ENCODE peak calls at places on chromosomes 12 and 14, in ten cellular contexts. L, E, H, D, B, V, U, F, A and Z are unnamed samples.
A peak's percentile ranks its signal among the peaks of the same experiment; 100 is the strongest.

GRCh38 chr14:74038015-74038859 is 19.1 kb downstream of the BBOF1 start:
- DNase-seq in L (peak; percentile 20), E (peak; percentile 39), H (peak; percentile 76), D (no peak), B (no peak), V (no peak), U (no peak), F (no peak), A (peak; percentile 84), Z (no peak)

GRCh38 chr12:97940629-97941028 is 478.0 kb downstream of the RMST start:
- DNase-seq in L (no peak), E (no peak), H (no peak), D (no peak), B (no peak), V (no peak), U (no peak), F (no peak), A (no peak), Z (no peak)

GRCh38 chr12:126210448-126210847 is 1145.2 kb downstream of the AACS start:
- DNase-seq in L (no peak), E (no peak), H (no peak), D (no peak), B (no peak), V (no peak), U (no peak), F (no peak), A (no peak), Z (no peak)

GRCh38 chr12:115337693-115338543 is 653.9 kb upstream of the TBX3 start:
- DNase-seq in L (peak; percentile 52), E (peak; percentile 88), H (peak; percentile 93), D (no peak), B (peak; percentile 71), V (no peak), U (peak; percentile 39), F (peak; percentile 83), A (peak; percentile 93), Z (no peak)

GRCh38 chr14:57302883-57303282 is 34.1 kb downstream of the AP5M1 start:
- DNase-seq in L (no peak), E (no peak), H (no peak), D (no peak), B (no peak), V (no peak), U (no peak), F (no peak), A (no peak), Z (no peak)

GRCh38 chr12:109766251-109766778 is 52.7 kb downstream of the FAM222A start:
- DNase-seq in L (no peak), E (no peak), H (no peak), D (peak; percentile 9), B (peak; percentile 28), V (peak; percentile 69), U (no peak), F (no peak), A (no peak), Z (no peak)

GRCh38 chr12:62711626-62712305 is 223.2 kb downstream of the PPM1H start:
- DNase-seq in L (no peak), E (no peak), H (no peak), D (no peak), B (no peak), V (no peak), U (no peak), F (no peak), A (no peak), Z (no peak)

GRCh38 chr12:43637116-43637515 is 85.1 kb upstream of the ADAMTS20 start:
- DNase-seq in L (no peak), E (no peak), H (no peak), D (no peak), B (no peak), V (no peak), U (no peak), F (no peak), A (no peak), Z (no peak)

GRCh38 chr14:49492151-49492550 is 94.0 kb downstream of the RPS29 start:
- DNase-seq in L (no peak), E (no peak), H (no peak), D (no peak), B (no peak), V (no peak), U (no peak), F (no peak), A (peak; percentile 38), Z (no peak)

GRCh38 chr12:114481200-114481535 is 75.2 kb upstream of the TBX5 start:
- DNase-seq in L (no peak), E (no peak), H (no peak), D (no peak), B (no peak), V (no peak), U (no peak), F (no peak), A (no peak), Z (no peak)

GRCh38 chr12:4024701-4025419 is 151.7 kb upstream of the PARP11 start:
- DNase-seq in L (no peak), E (no peak), H (no peak), D (no peak), B (no peak), V (no peak), U (no peak), F (no peak), A (no peak), Z (no peak)

GRCh38 chr14:55581011-55581806 is 1.2 kb downstream of the KTN1 start:
- DNase-seq in L (no peak), E (no peak), H (peak; percentile 37), D (peak; percentile 19), B (peak; percentile 69), V (no peak), U (no peak), F (no peak), A (peak; percentile 65), Z (peak; percentile 74)

GRCh38 chr12:50924439-50925341 is 27.7 kb upstream of the HIGD1C start:
- DNase-seq in L (peak; percentile 99), E (peak; percentile 80), H (peak; percentile 99), D (peak; percentile 37), B (peak; percentile 94), V (peak; percentile 96), U (peak; percentile 34), F (peak; percentile 71), A (peak; percentile 78), Z (peak; percentile 95)

GRCh38 chr14:51335521-51335920 is 95.5 kb downstream of the TMX1 start:
- DNase-seq in L (peak; percentile 50), E (no peak), H (no peak), D (no peak), B (peak; percentile 75), V (peak; percentile 83), U (no peak), F (no peak), A (no peak), Z (peak; percentile 86)

GRCh38 chr12:116878567-116879508 is 2.4 kb downstream of the HRK start:
- DNase-seq in L (no peak), E (no peak), H (peak; percentile 19), D (no peak), B (no peak), V (no peak), U (no peak), F (no peak), A (peak; percentile 50), Z (no peak)

GRCh38 chr12:98185606-98186005 is 329.8 kb upstream of the TMPO start:
- DNase-seq in L (no peak), E (peak; percentile 2), H (no peak), D (no peak), B (no peak), V (no peak), U (no peak), F (no peak), A (no peak), Z (no peak)

GRCh38 chr14:99516156-99517045 is 35.2 kb downstream of the CCNK start:
- DNase-seq in L (no peak), E (no peak), H (no peak), D (peak; percentile 8), B (peak; percentile 39), V (peak; percentile 70), U (no peak), F (no peak), A (no peak), Z (no peak)

GRCh38 chr14:89407856-89408255 is 9.2 kb downstream of the FOXN3 start:
- DNase-seq in L (no peak), E (peak; percentile 50), H (peak; percentile 23), D (no peak), B (no peak), V (no peak), U (no peak), F (no peak), A (no peak), Z (no peak)
- H3K27ac ChIP-seq in L (no peak overlapping the region), E (peak overlapping the region; percentile 29), H (no peak overlapping the region), D (no peak overlapping the region), B (peak overlapping the region; percentile 72), V (peak overlapping the region; percentile 89), U (no peak overlapping the region), F (no peak overlapping the region), A (no peak overlapping the region), Z (no peak overlapping the region)

GRCh38 chr12:52214421-52214802 is 18.6 kb upstream of the KRT7 start:
- DNase-seq in L (no peak), E (no peak), H (no peak), D (no peak), B (no peak), V (no peak), U (no peak), F (no peak), A (peak; percentile 63), Z (no peak)
- TF ChIP-seq CTCF in L (no peak), E (peak; percentile 70), H (no peak), D (peak; percentile 21), B (no peak), V (no peak), U (peak; percentile 31), F (no peak), A (peak; percentile 19), Z (peak; percentile 15)

GRCh38 chr14:91935621-91936020 is 11.9 kb downstream of the FBLN5 start:
- DNase-seq in L (no peak), E (no peak), H (no peak), D (no peak), B (no peak), V (no peak), U (no peak), F (no peak), A (no peak), Z (no peak)
- H3K27ac ChIP-seq in L (peak overlapping the region; percentile 32), E (no peak overlapping the region), H (no peak overlapping the region), D (no peak overlapping the region), B (no peak overlapping the region), V (no peak overlapping the region), U (no peak overlapping the region), F (no peak overlapping the region), A (no peak overlapping the region), Z (no peak overlapping the region)

DNA sequence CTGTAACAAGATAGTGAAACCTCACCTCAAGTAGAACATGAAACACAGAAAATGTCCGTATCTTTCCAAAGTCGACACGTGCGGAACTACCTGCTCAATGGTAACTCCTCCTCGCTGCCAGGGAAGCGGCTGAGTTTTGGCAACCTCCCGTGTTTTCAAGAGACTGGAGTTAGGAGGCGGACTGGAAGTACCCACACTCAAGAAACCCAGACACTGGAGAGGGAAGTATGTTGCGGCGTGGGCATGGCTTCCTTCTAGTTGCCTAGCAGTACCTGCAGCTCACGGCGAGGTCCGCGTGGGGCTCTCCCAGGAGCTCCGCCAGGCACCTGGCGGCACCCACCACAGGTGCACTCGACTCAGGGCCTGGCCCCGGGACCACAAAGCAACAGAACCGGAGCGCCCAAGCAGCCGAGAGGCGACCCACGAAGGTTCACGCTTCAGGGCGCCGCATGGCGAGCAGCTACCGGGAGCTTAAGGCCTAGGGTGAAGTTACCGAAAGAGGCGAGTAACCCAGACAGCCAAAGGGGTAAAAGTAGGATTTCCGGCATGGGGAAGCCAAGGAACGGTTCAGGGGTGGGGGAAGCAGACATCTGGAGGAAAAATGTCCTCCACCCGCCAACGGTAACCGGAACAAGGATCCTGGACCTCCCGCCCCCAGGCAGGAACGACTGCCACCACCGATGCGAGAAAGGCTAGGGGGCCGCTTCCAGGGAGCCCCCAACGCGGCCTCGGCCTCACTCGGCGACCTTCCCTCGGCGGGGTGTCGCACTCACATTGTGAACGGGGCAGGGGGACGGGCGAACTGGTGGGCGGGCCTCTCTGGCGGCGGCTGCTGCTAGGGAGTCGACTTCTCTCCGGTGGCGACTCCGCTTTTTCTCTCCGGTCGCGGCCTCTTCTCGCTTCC is 607 bp downstream of the PTGES3 start:
- DNase-seq in L (peak; percentile 41), E (no peak), H (no peak), D (peak; percentile 29), B (peak; percentile 69), V (peak; percentile 86), U (no peak), F (no peak), A (peak; percentile 26), Z (peak; percentile 76)
- TF ChIP-seq CTCF in L (no peak), E (no peak), H (no peak), D (no peak), B (no peak), V (no peak), U (no peak), F (no peak), A (no peak), Z (no peak)